ENCODE peak calls at places on chromosome 1, in seven cellular contexts. C, Z, I, U, O, Y and Q are unnamed samples.

GRCh38 chr1:44881011-44881632 is 38.1 kb upstream of the PTCH2 start:
- DNase-seq in Y (no peak), U (no peak), I (no peak), O (no peak), C (peak; percentile 2), Z (no peak), Q (no peak)

GRCh38 chr1:220368352-220369265 is 96.4 kb upstream of the RAB3GAP2 start:
- DNase-seq in U (no peak), O (peak; percentile 38), Y (no peak), C (no peak), I (no peak), Z (no peak), Q (no peak)

GRCh38 chr1:246035060-246035531 is 472.0 kb downstream of the SMYD3 start:
- DNase-seq in I (no peak), C (no peak), Y (no peak), O (no peak), U (no peak), Z (no peak), Q (no peak)

GRCh38 chr1:176669782-176670181 is 206.8 kb downstream of the PAPPA2 start:
- DNase-seq in O (no peak), I (no peak), U (no peak), Y (no peak), Z (no peak), C (no peak), Q (no peak)

GRCh38 chr1:204513117-204513716 is 3.0 kb upstream of the MDM4 start:
- DNase-seq in I (no peak), U (peak; percentile 78), O (no peak), C (no peak), Y (no peak), Z (no peak), Q (no peak)

GRCh38 chr1:84253891-84254290 is 47.6 kb upstream of the SAMD13 start:
- DNase-seq in I (peak; percentile 81), Z (no peak), C (peak; percentile 78), Y (no peak), O (no peak), U (peak; percentile 52), Q (peak; percentile 78)

GRCh38 chr1:87757700-87758099 is 429.0 kb downstream of the LMO4 start:
- DNase-seq in I (no peak), Z (no peak), O (no peak), C (no peak), U (peak; percentile 45), Y (no peak), Q (peak; percentile 82)

GRCh38 chr1:247266053-247266452 is 10.2 kb downstream of the VN1R5 start:
- DNase-seq in C (no peak), I (no peak), U (no peak), Z (no peak), O (no peak), Y (no peak), Q (no peak)